ENCODE peak calls at places on chromosomes 3 and 15, in seven cellular contexts. D is HepG2, S is K562, W is heart left ventricle, L is right lobe of liver, I is NB4, R is lower leg skin. T is an unnamed sample.

GRCh38 chr15:101068961-101069734 is 150.0 kb downstream of the LRRK1 start:
- DNase-seq in D (peak), S (peak), W (peak), L (no peak), I (no peak), R (no peak), T (no peak)

GRCh38 chr3:4720316-4721075 is 227.3 kb downstream of the ITPR1 start:
- DNase-seq in D (peak), S (peak), W (peak), L (peak), I (peak), R (peak), T (peak)

GRCh38 chr3:61685755-61686154 is 124.4 kb downstream of the PTPRG start:
- DNase-seq in D (no peak), S (no peak), W (peak), L (no peak), I (no peak), R (no peak), T (no peak)

GRCh38 chr15:25766421-25766820 is 96.7 kb downstream of the ATP10A start:
- DNase-seq in D (no peak), S (no peak), W (no peak), L (no peak), I (no peak), R (no peak), T (no peak)

GRCh38 chr3:159988617-159989251 is at the start of gene IL12A:
- DNase-seq in D (peak), S (peak), W (peak), L (peak), I (peak), R (peak), T (peak)

GRCh38 chr3:129359102-129359461 is 69.4 kb downstream of the EFCAB12 start:
- DNase-seq in D (no peak), S (no peak), W (no peak), L (no peak), I (no peak), R (no peak), T (peak)

GRCh38 chr3:23567917-23568316 is 237.8 kb upstream of the UBE2E1 start:
- DNase-seq in D (no peak), S (no peak), W (peak), L (no peak), I (peak), R (no peak), T (peak)

GRCh38 chr3:114112696-114113095 is 56.2 kb downstream of the QTRT2 start:
- DNase-seq in D (no peak), S (no peak), W (no peak), L (no peak), I (no peak), R (no peak), T (no peak)

GRCh38 chr3:111210866-111211564 is 139.4 kb downstream of the NECTIN3 start:
- DNase-seq in D (no peak), S (no peak), W (no peak), L (no peak), I (peak), R (no peak), T (no peak)

GRCh38 chr3:178236555-178237277 is 299.5 kb upstream of the KCNMB2 start:
- DNase-seq in D (no peak), S (no peak), W (no peak), L (no peak), I (no peak), R (no peak), T (no peak)

GRCh38 chr15:42087460-42087859 is 6.9 kb downstream of the PLA2G4D start:
- DNase-seq in D (no peak), S (no peak), W (no peak), L (no peak), I (no peak), R (no peak), T (no peak)

GRCh38 chr3:43288850-43289249 is 2.5 kb downstream of the SNRK start:
- DNase-seq in D (peak), S (no peak), W (no peak), L (no peak), I (no peak), R (no peak), T (no peak)

GRCh38 chr3:152328841-152329240 is 60.1 kb downstream of the MBNL1 start:
- DNase-seq in D (peak), S (no peak), W (no peak), L (no peak), I (peak), R (no peak), T (peak)

GRCh38 chr15:67914537-67915373 is 74.9 kb upstream of the RNU6-1 start:
- DNase-seq in D (peak), S (peak), W (peak), L (peak), I (peak), R (no peak), T (no peak)

GRCh38 chr3:29440321-29441019 is 159.6 kb downstream of the RBMS3 start:
- DNase-seq in D (no peak), S (no peak), W (no peak), L (no peak), I (no peak), R (no peak), T (no peak)

GRCh38 chr3:30578479-30578878 is 27.9 kb upstream of the TGFBR2 start:
- DNase-seq in D (peak), S (no peak), W (peak), L (no peak), I (peak), R (peak), T (no peak)

GRCh38 chr3:195149292-195149691 is 121.7 kb downstream of the XXYLT1 start:
- DNase-seq in D (no peak), S (no peak), W (no peak), L (no peak), I (no peak), R (no peak), T (no peak)

GRCh38 chr3:195151866-195152526 is 119.0 kb downstream of the XXYLT1 start:
- DNase-seq in D (peak), S (no peak), W (no peak), L (no peak), I (peak), R (no peak), T (peak)

GRCh38 chr3:195148553-195148952 is 122.4 kb downstream of the XXYLT1 start:
- DNase-seq in D (no peak), S (no peak), W (no peak), L (no peak), I (no peak), R (no peak), T (no peak)

GRCh38 chr3:195151402-195151801 is 119.6 kb downstream of the XXYLT1 start:
- DNase-seq in D (no peak), S (no peak), W (no peak), L (no peak), I (no peak), R (no peak), T (no peak)

DNA sequence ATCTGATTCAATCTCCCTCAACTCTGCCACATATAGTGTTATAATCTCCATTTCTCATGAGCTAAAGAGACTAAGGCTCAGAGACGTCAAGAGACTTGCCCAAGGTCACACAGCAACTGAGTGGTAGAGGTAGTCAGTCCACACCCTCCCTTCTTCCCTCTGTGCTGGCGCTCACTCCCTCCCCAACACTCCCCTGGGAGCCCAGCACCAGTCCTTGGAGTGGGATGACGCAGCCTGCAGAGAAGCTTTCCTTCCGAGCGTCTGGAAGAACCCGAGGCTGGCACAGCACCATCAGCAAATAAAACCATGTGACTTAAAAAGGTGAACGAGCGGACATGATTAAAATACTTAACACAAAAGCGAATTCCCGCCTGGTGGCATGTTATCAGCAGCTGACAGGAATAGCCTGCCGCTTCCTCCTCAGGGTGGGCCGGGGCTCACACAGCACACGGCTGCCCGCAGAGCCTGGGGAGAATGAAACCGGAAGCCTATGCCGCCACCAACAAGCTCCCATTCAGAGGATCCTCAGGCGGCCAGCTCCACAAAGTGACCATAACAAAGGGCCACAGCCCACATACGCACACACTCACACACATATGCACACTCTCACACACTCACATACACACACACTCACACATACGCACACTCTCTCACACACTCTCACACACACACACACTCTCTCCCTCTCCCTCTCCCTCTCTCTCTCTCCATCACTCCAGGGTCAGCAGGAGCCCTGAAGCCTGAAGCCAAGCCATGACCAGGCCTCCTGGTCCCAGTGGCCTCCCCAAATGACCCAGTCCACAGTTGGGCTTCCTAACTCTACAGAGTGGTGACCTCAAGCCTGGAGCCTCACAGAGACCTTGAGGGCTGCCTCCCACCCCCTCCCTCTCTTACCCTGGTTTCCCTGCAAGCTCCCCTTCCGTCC is 120.5 kb downstream of the XXYLT1 start:
- DNase-seq in D (no peak), S (peak), W (peak), L (peak), I (peak), R (peak), T (peak)
- TF ChIP-seq POLR2A in D (no peak), S (peak), W (no peak), L (no peak), I (no peak), R (no peak), T (no peak)

DNA sequence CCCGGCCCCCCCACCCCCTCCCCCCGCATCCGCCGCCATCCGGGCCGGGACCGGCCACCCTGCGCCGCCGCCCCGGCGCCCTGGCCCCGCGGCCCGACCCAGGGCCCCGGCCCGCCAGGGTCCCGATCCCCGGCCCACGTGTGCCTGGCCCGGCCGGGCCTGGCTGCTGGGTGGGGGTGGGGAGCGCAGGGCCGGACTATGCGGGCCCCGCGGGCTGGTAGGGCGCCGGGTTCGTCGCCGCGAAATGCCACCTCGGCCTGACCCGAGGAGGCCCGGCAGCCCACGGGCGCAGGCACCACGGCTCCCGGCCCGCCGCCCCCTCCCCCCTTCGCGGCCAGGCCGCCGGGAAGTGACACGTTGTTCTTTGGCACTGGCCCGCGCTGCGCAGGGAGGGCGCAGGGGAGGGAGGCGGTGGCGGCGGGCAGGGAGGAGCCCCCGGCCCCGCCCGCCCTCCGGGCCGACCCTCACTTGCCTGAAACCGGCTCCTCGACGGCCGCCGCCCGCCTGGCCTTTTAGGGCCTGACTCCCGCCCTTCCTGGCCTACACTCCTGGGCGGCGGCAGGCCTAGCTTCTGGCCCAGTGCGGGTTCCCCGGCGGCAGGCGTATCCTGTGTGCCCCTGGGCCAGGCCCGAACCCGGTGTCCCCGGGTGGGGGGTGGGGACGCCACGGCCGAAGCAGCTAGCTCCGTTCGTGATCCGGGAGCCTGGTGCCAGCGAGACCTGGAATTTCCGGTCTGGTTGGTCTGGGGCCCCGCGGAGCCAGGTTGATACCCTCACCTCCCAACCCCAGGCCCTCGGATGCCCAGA is 497 bp downstream of the EIF4G1 start:
- DNase-seq in D (peak), S (peak), W (peak), L (peak), I (peak), R (peak), T (peak)
- TF ChIP-seq POLR2A in D (peak), S (no peak), W (no peak), L (peak), I (no peak), R (peak), T (no peak)

DNA sequence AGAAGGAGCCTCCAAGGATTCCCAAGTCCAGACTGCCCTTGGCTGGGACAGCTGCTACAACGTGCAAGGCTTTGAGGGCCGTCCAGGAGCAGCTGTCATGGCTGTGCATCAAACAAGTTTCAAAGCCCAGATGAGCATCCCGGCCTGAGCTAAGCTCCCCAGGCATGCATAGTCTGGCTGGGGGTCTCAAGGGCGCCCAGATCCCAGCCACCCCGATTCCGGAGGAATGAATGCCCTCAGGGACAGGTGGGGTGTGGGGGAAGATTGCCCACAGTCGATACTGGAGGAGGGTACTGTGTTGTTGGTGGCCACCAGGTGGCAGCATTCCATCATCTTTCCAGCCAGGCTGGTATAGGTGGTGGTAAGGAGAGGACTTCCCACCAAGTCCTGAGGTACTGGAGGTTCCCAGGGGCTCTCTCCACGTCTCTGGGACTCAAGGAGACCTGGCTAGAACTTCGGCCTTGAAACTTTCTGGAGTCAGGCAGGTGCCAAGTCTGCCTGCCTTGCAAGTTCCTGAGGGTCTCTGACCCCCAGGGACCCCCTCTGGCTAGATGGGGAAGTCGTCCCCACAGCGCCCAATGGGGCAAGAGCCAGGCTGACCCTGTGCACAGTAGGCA is 32.8 kb downstream of the RBM5 start:
- DNase-seq in D (peak), S (peak), W (peak), L (peak), I (peak), R (peak), T (peak)
- TF ChIP-seq POLR2A in D (no peak), S (peak), W (no peak), L (no peak), I (peak), R (no peak), T (no peak)

DNA sequence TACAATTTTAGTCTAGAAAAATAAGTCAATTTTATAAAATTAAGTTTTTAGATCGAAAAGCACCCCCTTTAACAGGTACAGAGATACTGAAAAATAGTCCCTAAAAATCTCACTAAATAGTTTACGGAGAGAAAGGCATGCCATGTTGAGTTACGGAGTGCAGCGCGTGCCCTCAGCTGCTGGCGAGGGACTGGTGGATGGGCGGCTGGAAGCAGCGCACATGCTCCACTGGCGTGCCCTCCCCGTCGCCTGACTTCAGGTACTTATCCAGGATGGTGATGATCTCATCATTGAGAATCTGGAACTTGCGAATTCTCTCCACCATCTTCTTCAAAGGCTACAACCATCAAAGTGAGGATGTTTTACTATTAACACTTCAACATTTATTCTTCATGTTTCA is 31.4 kb downstream of the NIPA2 start:
- DNase-seq in D (no peak), S (no peak), W (no peak), L (no peak), I (no peak), R (no peak), T (no peak)
- TF ChIP-seq POLR2A in D (no peak), S (no peak), W (no peak), L (no peak), I (no peak), R (no peak), T (no peak)

GRCh38 chr3:171177056-171177455 is 150.5 kb upstream of the SLC2A2 start:
- DNase-seq in D (no peak), S (no peak), W (no peak), L (no peak), I (no peak), R (no peak), T (no peak)

GRCh38 chr3:171176244-171176925 is 149.9 kb upstream of the SLC2A2 start:
- DNase-seq in D (no peak), S (no peak), W (no peak), L (no peak), I (no peak), R (no peak), T (no peak)

GRCh38 chr3:171175840-171176239 is 149.3 kb upstream of the SLC2A2 start:
- DNase-seq in D (no peak), S (no peak), W (no peak), L (no peak), I (no peak), R (no peak), T (no peak)

GRCh38 chr3:171172070-171172469 is 145.6 kb upstream of the SLC2A2 start:
- DNase-seq in D (no peak), S (no peak), W (no peak), L (no peak), I (peak), R (no peak), T (no peak)

DNA sequence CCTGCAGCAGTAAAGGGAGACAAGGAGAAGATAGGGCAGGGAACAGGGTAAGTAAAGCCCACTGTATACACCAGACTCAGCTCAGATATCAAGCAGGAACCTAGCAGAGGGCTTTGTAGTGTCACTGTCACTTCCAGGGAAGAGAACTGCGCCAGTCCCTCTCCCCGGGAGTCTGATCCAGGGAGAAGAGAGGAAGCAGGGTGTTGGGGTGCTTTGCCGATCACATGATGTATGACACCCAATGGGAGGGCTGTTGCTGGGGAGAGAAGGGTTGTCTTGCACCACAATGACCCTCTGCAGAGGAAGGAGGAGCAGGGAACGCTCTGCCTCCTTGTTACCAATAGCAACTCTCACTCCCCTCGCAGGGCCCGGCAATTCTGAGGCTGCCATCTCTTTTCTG is 147.2 kb upstream of the SLC2A2 start:
- DNase-seq in D (no peak), S (no peak), W (peak), L (peak), I (no peak), R (peak), T (no peak)
- TF ChIP-seq POLR2A in D (no peak), S (no peak), W (no peak), L (no peak), I (no peak), R (no peak), T (no peak)

DNA sequence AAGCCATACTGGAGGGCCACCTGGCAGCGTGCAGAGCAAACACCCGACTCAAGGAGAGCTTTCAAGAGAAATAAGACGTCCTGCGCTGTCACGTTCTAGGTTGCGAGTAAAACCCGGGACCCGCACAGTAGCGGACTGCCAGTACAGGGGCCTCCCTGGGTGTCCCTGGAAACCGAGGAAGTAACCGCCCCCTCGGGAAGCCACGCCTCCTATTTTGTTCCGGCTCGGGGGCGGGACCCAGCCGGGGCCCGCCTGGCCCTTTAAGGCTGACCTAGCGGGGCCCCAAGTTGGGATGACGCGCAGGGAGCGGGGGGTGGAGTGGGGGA is 218 bp upstream of the MAPKAPK3 start:
- DNase-seq in D (peak), S (peak), W (peak), L (peak), I (peak), R (peak), T (peak)
- TF ChIP-seq POLR2A in D (no peak), S (no peak), W (no peak), L (no peak), I (peak), R (no peak), T (no peak)

T was measured in H54.